ENCODE peak calls at places on chromosome 1, in seven cellular contexts. V is cardiac fibroblast; P is G401; B is foreskin fibroblast; O is NCI-H2029; J is activated T-helper 1 cell treated with anti-CD3 and anti-CD28 coated beads, Interleukin-12 subunit alpha, Interleukin-12 subunit beta, Interleukin-2, Interleukin-4 antibody, amounts not matched to agents 30 ng/mL and 10 ng/mL and 1 ng/mL, durations not matched to agents 14 hours and 24 hours and 36 hours; C is neural crest cell. X is an unnamed sample.
A peak's percentile ranks its signal among the peaks of the same experiment; 100 is the strongest.

GRCh38 chr1:90729484-90730246 is 12.6 kb upstream of the BARHL2 start:
- DNase-seq in B (no peak), P (peak; percentile 57), O (no peak), J (no peak), V (no peak), C (peak; percentile 81), X (no peak)

GRCh38 chr1:2046225-2046917 is 3.8 kb upstream of the PRKCZ start:
- DNase-seq in O (no peak), J (peak; percentile 24), P (peak; percentile 72), B (peak; percentile 19), V (peak; percentile 18), C (peak; percentile 53), X (peak; percentile 85)

GRCh38 chr1:41608242-41608641 is 123.8 kb upstream of the EDN2 start:
- DNase-seq in V (peak; percentile 31), O (no peak), P (no peak), J (no peak), B (peak; percentile 20), C (no peak), X (no peak)

GRCh38 chr1:7389201-7389785 is 381.8 kb upstream of the VAMP3 start:
- DNase-seq in O (peak; percentile 36), B (no peak), V (peak; percentile 57), J (no peak), C (no peak), P (no peak), X (no peak)

GRCh38 chr1:16340673-16341072 is 11.6 kb downstream of the FBXO42 start:
- DNase-seq in V (no peak), C (no peak), P (no peak), B (no peak), J (no peak), O (no peak), X (no peak)

GRCh38 chr1:201499795-201500669 is 6.9 kb downstream of the CSRP1 start:
- DNase-seq in J (no peak), P (peak; percentile 40), V (peak; percentile 59), C (no peak), B (no peak), O (no peak), X (no peak)

GRCh38 chr1:204323887-204324286 is 35.8 kb downstream of the PLEKHA6 start:
- DNase-seq in B (peak; percentile 89), O (no peak), C (no peak), J (peak; percentile 4), V (peak; percentile 43), P (no peak), X (no peak)

GRCh38 chr1:168084396-168085231 is 52.1 kb downstream of the GPR161 start:
- DNase-seq in B (peak; percentile 78), P (peak; percentile 19), J (peak; percentile 33), V (peak; percentile 67), C (peak; percentile 63), O (no peak), X (peak; percentile 30)

GRCh38 chr1:28236656-28237331 is 870 bp downstream of the ATP5IF1 start:
- DNase-seq in O (no peak), C (no peak), V (no peak), J (no peak), B (peak; percentile 12), P (no peak), X (no peak)

GRCh38 chr1:116431870-116432500 is 58.9 kb downstream of the ATP1A1 start:
- DNase-seq in V (no peak), O (no peak), B (no peak), P (no peak), C (no peak), J (no peak), X (no peak)

GRCh38 chr1:192566657-192567056 is 8.9 kb upstream of the RGS1 start:
- DNase-seq in C (no peak), J (no peak), O (no peak), B (no peak), P (no peak), V (no peak), X (no peak)

X was measured in NCI-H510A treated with DMSO at 0.1 percent for 48 hours.